ENCODE peak calls at places on chromosomes 2 and 18, in eight cellular contexts. S is Panc1, Q is endothelial cell of umbilical vein, T is sigmoid colon, H is GM12892, M is K562, B is stomach, U is transverse colon. V is an unnamed sample.

GRCh38 chr2:204665244-204665643 is 120.0 kb downstream of the PARD3B start:
- DNase-seq in H (no peak), S (no peak), T (no peak), B (no peak), U (no peak), Q (no peak), M (no peak), V (no peak)

GRCh38 chr2:120951701-120952100 is 216.0 kb downstream of the GLI2 start:
- DNase-seq in H (no peak), S (no peak), B (no peak), T (no peak), Q (no peak), U (no peak), M (no peak), V (no peak)

GRCh38 chr2:42060028-42060427 is 12.2 kb downstream of the PKDCC start:
- DNase-seq in S (no peak), B (no peak), M (no peak), H (no peak), Q (no peak), U (no peak), T (no peak), V (no peak)

GRCh38 chr2:98623657-98624056 is 15.3 kb downstream of the UNC50 start:
- DNase-seq in S (no peak), T (peak; percentile 72), H (no peak), U (no peak), B (no peak), Q (peak; percentile 74), M (no peak), V (no peak)

GRCh38 chr18:2981212-2981728 is 31.7 kb downstream of the LPIN2 start:
- DNase-seq in U (no peak), B (no peak), M (no peak), Q (peak; percentile 95), H (no peak), S (peak; percentile 64), T (no peak), V (no peak)

GRCh38 chr18:574456-575228 is 5.5 kb upstream of the CETN1 start:
- DNase-seq in M (no peak), U (no peak), B (no peak), Q (no peak), H (no peak), T (no peak), S (no peak), V (no peak)

GRCh38 chr2:152387046-152387445 is 52.1 kb downstream of the FMNL2 start:
- DNase-seq in S (no peak), Q (no peak), U (no peak), T (no peak), B (no peak), M (no peak), H (no peak), V (no peak)

GRCh38 chr2:85390941-85391669 is 19.1 kb downstream of the CAPG start:
- DNase-seq in H (peak; percentile 51), Q (peak; percentile 38), B (peak; percentile 74), T (peak; percentile 83), M (peak; percentile 80), S (no peak), U (peak; percentile 78), V (peak; percentile 77)

GRCh38 chr2:59034791-59035190 is 793.7 kb upstream of the FANCL start:
- DNase-seq in B (no peak), M (peak; percentile 17), T (peak; percentile 72), Q (no peak), U (no peak), H (no peak), S (no peak), V (no peak)

GRCh38 chr2:45332567-45332966 is 278.5 kb downstream of the SRBD1 start:
- DNase-seq in T (no peak), U (no peak), B (no peak), M (no peak), S (no peak), Q (no peak), H (no peak), V (no peak)

GRCh38 chr18:69935319-69936190 is 12.1 kb downstream of the CD226 start:
- DNase-seq in T (no peak), H (no peak), Q (no peak), B (peak; percentile 54), M (no peak), U (peak; percentile 51), S (no peak), V (no peak)

GRCh38 chr18:51236225-51236624 is 38.7 kb upstream of the MEX3C start:
- DNase-seq in H (no peak), Q (no peak), B (no peak), U (no peak), T (no peak), M (peak; percentile 21), S (no peak), V (peak; percentile 39)

GRCh38 chr2:233117351-233117750 is 57.2 kb downstream of the INPP5D start:
- DNase-seq in H (no peak), T (peak; percentile 29), Q (no peak), B (no peak), M (no peak), U (no peak), S (no peak), V (no peak)

GRCh38 chr2:233118601-233119000 is 58.5 kb downstream of the INPP5D start:
- DNase-seq in U (no peak), H (no peak), B (no peak), T (peak; percentile 52), S (no peak), M (no peak), Q (no peak), V (no peak)

GRCh38 chr2:233116946-233117345 is 56.8 kb downstream of the INPP5D start:
- DNase-seq in B (no peak), Q (no peak), T (no peak), M (no peak), S (no peak), H (no peak), U (no peak), V (no peak)

GRCh38 chr2:233119123-233119522 is 59.0 kb downstream of the INPP5D start:
- DNase-seq in U (no peak), Q (no peak), S (no peak), B (no peak), M (no peak), H (no peak), T (peak; percentile 2), V (no peak)

GRCh38 chr2:233117811-233118480 is 57.8 kb downstream of the INPP5D start:
- DNase-seq in U (no peak), Q (no peak), B (no peak), T (peak; percentile 42), S (no peak), M (no peak), H (no peak), V (no peak)
- TF ChIP-seq POLR2AphosphoS5 in U (no peak), Q (no peak), B (no peak), T (no peak), S (no peak), M (no peak), H (no peak), V (no peak)

GRCh38 chr18:74420491-74420890 is 36.6 kb downstream of the DIPK1C start:
- DNase-seq in Q (no peak), T (peak; percentile 76), S (no peak), U (no peak), H (no peak), M (no peak), B (no peak), V (no peak)

GRCh38 chr18:74420926-74421325 is 36.2 kb downstream of the DIPK1C start:
- DNase-seq in Q (no peak), M (no peak), S (no peak), U (no peak), B (no peak), T (no peak), H (no peak), V (no peak)

GRCh38 chr18:74419761-74420160 is 37.3 kb downstream of the DIPK1C start:
- DNase-seq in U (no peak), S (no peak), M (no peak), H (no peak), Q (no peak), B (no peak), T (no peak), V (no peak)

GRCh38 chr18:74416124-74416523 is 41.0 kb downstream of the DIPK1C start:
- DNase-seq in H (no peak), U (no peak), T (no peak), B (no peak), S (no peak), Q (no peak), M (no peak), V (no peak)

DNA sequence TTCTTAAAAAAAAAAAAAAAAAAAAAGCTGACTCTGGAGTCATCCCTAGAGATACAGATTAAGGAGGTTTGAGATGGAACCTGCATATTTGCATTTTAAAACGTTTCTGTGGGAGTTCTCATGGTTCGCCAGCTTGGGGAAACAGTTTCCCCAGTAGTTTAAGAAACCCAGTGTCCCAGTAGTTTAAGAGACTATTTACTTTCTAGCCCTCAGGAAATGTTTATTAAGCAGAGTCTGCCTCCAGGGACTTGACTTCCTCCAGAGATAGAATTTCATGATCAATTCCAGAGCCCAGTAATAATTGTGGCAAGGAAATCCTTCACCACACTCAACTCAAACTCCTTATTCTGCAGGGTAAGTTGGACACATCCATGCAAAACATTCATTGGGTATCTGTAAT is 39.1 kb downstream of the DIPK1C start:
- DNase-seq in S (no peak), Q (no peak), M (no peak), H (no peak), T (no peak), B (no peak), U (no peak), V (no peak)
- TF ChIP-seq POLR2AphosphoS5 in S (no peak), Q (no peak), M (no peak), H (no peak), T (no peak), B (no peak), U (no peak), V (no peak)

GRCh38 chr2:216006164-216006663 is 7.1 kb downstream of the MREG start:
- DNase-seq in B (no peak), S (no peak), Q (peak; percentile 33), T (no peak), M (peak; percentile 53), U (peak; percentile 20), H (no peak), V (no peak)
- TF ChIP-seq POLR2AphosphoS5 in B (no peak), S (no peak), Q (no peak), T (no peak), M (no peak), U (no peak), H (no peak), V (no peak)

DNA sequence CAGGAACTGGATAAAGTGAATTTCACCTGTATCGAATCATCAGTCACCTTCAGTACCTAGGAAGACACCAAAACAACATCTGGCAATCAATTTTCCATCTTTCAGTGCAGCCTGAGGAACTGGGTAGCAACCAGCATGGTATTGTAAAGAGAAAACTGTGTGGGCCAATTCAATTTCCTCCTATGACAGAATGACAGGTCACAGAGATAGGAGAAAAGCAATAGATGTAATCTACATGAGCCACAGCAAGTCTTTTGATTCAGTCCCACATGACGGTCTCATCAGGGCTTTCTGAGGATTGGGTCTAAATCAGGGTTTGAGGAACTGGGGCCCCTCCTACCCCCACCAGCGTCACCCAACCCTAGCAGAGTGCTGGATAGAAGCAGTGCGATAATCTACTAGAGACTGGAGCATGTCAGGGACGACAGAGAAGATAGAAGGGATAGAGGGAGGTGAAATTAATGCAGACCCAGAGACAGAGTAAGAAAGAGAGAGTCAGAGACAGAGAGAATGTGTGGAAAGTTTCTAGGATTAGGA is 268.7 kb downstream of the LRRTM1 start:
- DNase-seq in H (no peak), Q (no peak), M (no peak), B (no peak), S (no peak), U (no peak), T (no peak), V (no peak)
- TF ChIP-seq POLR2AphosphoS5 in H (no peak), Q (no peak), M (no peak), B (no peak), S (no peak), U (no peak), T (no peak), V (no peak)